ENCODE peak calls at places on chromosomes 5 and 9, in nine cellular contexts. W is fibroblast of lung, J is mucosa of descending colon, G is GM12864, F is H7, I is astrocyte of the cerebellum, Z is brain microvascular endothelial cell, A is fibroblast of the aortic adventitia, V is aorta. S is an unnamed sample.
A peak's percentile ranks its signal among the peaks of the same experiment; 100 is the strongest.

GRCh38 chr9:7967851-7968250 is 168.3 kb upstream of the DMAC1 start:
- DNase-seq in W (no peak), J (no peak), G (no peak), F (no peak), I (no peak), Z (no peak), A (no peak), V (no peak), S (no peak)

GRCh38 chr5:84091400-84091799 is 293.3 kb downstream of the EDIL3 start:
- DNase-seq in W (no peak), J (no peak), G (no peak), F (no peak), I (no peak), Z (no peak), A (no peak), V (no peak), S (no peak)

GRCh38 chr9:136247947-136248637 is 2.5 kb upstream of the QSOX2 start:
- DNase-seq in W (no peak), J (no peak), G (no peak), F (no peak), I (no peak), Z (no peak), A (no peak), V (no peak), S (no peak)

GRCh38 chr5:136087961-136088871 is 44.4 kb upstream of the SMAD5 start:
- DNase-seq in W (peak; percentile 47), J (peak; percentile 89), G (no peak), F (no peak), I (no peak), Z (peak; percentile 45), A (peak; percentile 95), V (peak; percentile 74), S (no peak)

GRCh38 chr9:75712690-75713089 is 177.8 kb upstream of the PCSK5 start:
- DNase-seq in W (no peak), J (no peak), G (no peak), F (no peak), I (peak; percentile 36), Z (peak; percentile 29), A (no peak), V (no peak), S (no peak)

GRCh38 chr9:9764821-9765220 is 848.0 kb downstream of the PTPRD start:
- DNase-seq in W (no peak), J (no peak), G (no peak), F (no peak), I (no peak), Z (peak; percentile 24), A (peak; percentile 14), V (no peak), S (no peak)

GRCh38 chr5:112917453-112918005 is 4.5 kb downstream of the REEP5 start:
- DNase-seq in W (peak; percentile 21), J (no peak), G (no peak), F (peak; percentile 63), I (no peak), Z (no peak), A (no peak), V (no peak), S (peak; percentile 37)

GRCh38 chr9:130895481-130896232 is 955 bp downstream of the QRFP start:
- DNase-seq in W (no peak), J (no peak), G (no peak), F (peak; percentile 73), I (no peak), Z (peak; percentile 7), A (no peak), V (no peak), S (no peak)

GRCh38 chr5:36573441-36573840 is 33.0 kb upstream of the SLC1A3 start:
- DNase-seq in W (peak; percentile 62), J (no peak), G (no peak), F (no peak), I (peak; percentile 89), Z (peak; percentile 90), A (peak; percentile 57), V (no peak), S (peak; percentile 21)

GRCh38 chr5:20276061-20276958 is 288.3 kb upstream of the CDH18 start:
- DNase-seq in W (peak; percentile 81), J (no peak), G (no peak), F (no peak), I (peak; percentile 92), Z (no peak), A (peak; percentile 90), V (peak; percentile 28), S (peak; percentile 21)
- H3K4me3 ChIP-seq in W (no peak overlapping the region), J (no peak overlapping the region), G (no peak overlapping the region), F (no peak overlapping the region), I (no peak overlapping the region), Z (no peak overlapping the region), A (no peak overlapping the region), V (no peak overlapping the region), S (no peak overlapping the region)

GRCh38 chr5:54298947-54299346 is 11.4 kb downstream of the ARL15 start:
- DNase-seq in W (no peak), J (no peak), G (no peak), F (no peak), I (no peak), Z (no peak), A (no peak), V (no peak), S (no peak)

GRCh38 chr5:54292866-54293265 is 17.5 kb downstream of the ARL15 start:
- DNase-seq in W (no peak), J (no peak), G (no peak), F (no peak), I (no peak), Z (no peak), A (no peak), V (no peak), S (no peak)

GRCh38 chr5:54296386-54296785 is 14.0 kb downstream of the ARL15 start:
- DNase-seq in W (no peak), J (peak; percentile 62), G (no peak), F (no peak), I (no peak), Z (no peak), A (no peak), V (no peak), S (no peak)

GRCh38 chr5:54294097-54294667 is 16.2 kb downstream of the ARL15 start:
- DNase-seq in W (no peak), J (no peak), G (no peak), F (no peak), I (no peak), Z (no peak), A (no peak), V (no peak), S (no peak)

GRCh38 chr5:54295658-54296276 is 14.6 kb downstream of the ARL15 start:
- DNase-seq in W (no peak), J (no peak), G (no peak), F (peak; percentile 26), I (no peak), Z (no peak), A (no peak), V (no peak), S (no peak)
- H3K4me3 ChIP-seq in W (no peak overlapping the region), J (no peak overlapping the region), G (no peak overlapping the region), F (no peak overlapping the region), I (no peak overlapping the region), Z (no peak overlapping the region), A (no peak overlapping the region), V (no peak overlapping the region), S (no peak overlapping the region)

DNA sequence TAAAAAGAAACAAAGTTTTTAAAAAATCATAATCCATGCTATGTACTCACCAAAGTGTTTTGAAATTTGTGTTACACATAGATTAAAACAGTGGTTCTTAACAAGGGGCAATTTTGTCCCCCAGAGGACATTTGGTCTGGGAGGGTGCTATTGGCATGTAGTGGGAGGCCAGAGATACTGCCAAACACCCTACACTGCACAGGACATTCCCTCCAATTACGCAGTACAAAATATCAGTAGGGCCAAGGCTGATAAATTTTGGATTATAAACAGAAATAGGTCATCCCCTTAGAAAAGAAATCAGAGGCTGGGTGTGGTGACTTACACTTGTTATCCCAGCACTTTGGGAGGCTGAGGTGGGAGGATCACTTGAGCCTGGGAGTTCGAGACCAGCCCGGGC is 38.9 kb downstream of the ELL2 start:
- DNase-seq in W (no peak), J (no peak), G (no peak), F (no peak), I (no peak), Z (no peak), A (no peak), V (no peak), S (no peak)
- H3K4me3 ChIP-seq in W (no peak overlapping the region), J (no peak overlapping the region), G (no peak overlapping the region), F (no peak overlapping the region), I (no peak overlapping the region), Z (no peak overlapping the region), A (no peak overlapping the region), V (no peak overlapping the region), S (no peak overlapping the region)

GRCh38 chr5:132463808-132464154 is 26.8 kb downstream of the IRF1 start:
- DNase-seq in W (no peak), J (no peak), G (no peak), F (no peak), I (no peak), Z (no peak), A (no peak), V (no peak), S (no peak)

GRCh38 chr5:132464155-132464939 is 26.2 kb downstream of the IRF1 start:
- DNase-seq in W (no peak), J (no peak), G (no peak), F (peak; percentile 69), I (no peak), Z (no peak), A (no peak), V (no peak), S (no peak)

GRCh38 chr5:132466453-132467291 is 23.9 kb downstream of the IRF1 start:
- DNase-seq in W (peak; percentile 66), J (peak; percentile 89), G (peak; percentile 90), F (no peak), I (peak; percentile 31), Z (peak; percentile 86), A (no peak), V (peak; percentile 73), S (no peak)

GRCh38 chr5:132462856-132463745 is 27.5 kb downstream of the IRF1 start:
- DNase-seq in W (no peak), J (no peak), G (no peak), F (no peak), I (no peak), Z (no peak), A (no peak), V (no peak), S (no peak)

DNA sequence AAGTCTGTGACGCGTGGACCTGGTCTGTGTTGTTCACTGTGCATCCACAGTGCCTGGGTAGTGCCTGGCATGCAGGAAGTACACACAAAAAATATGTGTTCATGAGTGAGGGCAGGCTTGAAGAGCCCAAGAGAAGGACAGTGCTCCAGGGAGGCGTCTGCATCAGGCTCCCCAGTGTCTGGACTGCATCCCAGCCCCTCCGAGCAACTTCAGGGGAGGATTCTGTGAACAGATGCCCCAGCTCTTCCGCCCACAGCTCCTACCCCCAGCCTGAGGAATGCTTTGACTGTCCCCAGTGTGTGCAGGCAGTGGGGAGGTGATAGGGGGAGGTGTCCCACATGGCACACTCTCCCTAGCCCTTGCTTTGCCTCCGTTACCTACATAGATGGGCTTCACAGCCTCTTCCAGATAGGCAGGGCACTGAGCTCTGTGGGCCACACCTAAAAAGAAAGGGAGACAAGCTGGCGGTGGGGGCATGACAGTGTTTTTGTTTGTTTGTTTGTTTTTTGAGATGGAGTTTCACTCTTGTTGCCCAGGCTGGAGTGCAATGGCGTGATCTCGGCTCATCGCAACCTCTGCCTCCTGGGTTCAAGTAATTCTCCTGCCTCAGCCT is 25.4 kb downstream of the IRF1 start:
- DNase-seq in W (no peak), J (no peak), G (no peak), F (no peak), I (no peak), Z (no peak), A (no peak), V (no peak), S (no peak)
- H3K4me3 ChIP-seq in W (no peak overlapping the region), J (no peak overlapping the region), G (no peak overlapping the region), F (no peak overlapping the region), I (no peak overlapping the region), Z (no peak overlapping the region), A (no peak overlapping the region), V (no peak overlapping the region), S (no peak overlapping the region)